ENCODE peak calls at places on chromosomes 3 and 15, in nine cellular contexts. One of them, this sample, is unnamed.

GRCh38 chr3:147153830-147154539 is 252.4 kb downstream of the ZIC4 start:
- DNase-seq in pancreas: no peak
- DNase-seq in breast epithelium: no peak
- DNase-seq in neural progenitor cell: no peak
- DNase-seq in foreskin fibroblast: no peak
- DNase-seq in mammary epithelial cell: no peak
- DNase-seq in mucosa of descending colon: no peak
- DNase-seq in cardiac fibroblast: no peak
- DNase-seq in ovary: no peak
- DNase-seq in this sample: no peak

GRCh38 chr15:77869021-77869895 is 208.3 kb downstream of the TBC1D2B start:
- DNase-seq in breast epithelium: no peak
- DNase-seq in mucosa of descending colon: no peak
- DNase-seq in foreskin fibroblast: no peak
- DNase-seq in ovary: no peak
- DNase-seq in mammary epithelial cell: peak
- DNase-seq in cardiac fibroblast: peak
- DNase-seq in pancreas: no peak
- DNase-seq in neural progenitor cell: no peak
- DNase-seq in this sample: peak

GRCh38 chr3:10883478-10884234 is 67.6 kb downstream of the SLC6A11 start:
- DNase-seq in cardiac fibroblast: peak
- DNase-seq in mucosa of descending colon: peak
- DNase-seq in ovary: no peak
- DNase-seq in neural progenitor cell: peak
- DNase-seq in pancreas: no peak
- DNase-seq in mammary epithelial cell: peak
- DNase-seq in breast epithelium: no peak
- DNase-seq in foreskin fibroblast: no peak
- DNase-seq in this sample: no peak

GRCh38 chr3:10470666-10471336 is 34.6 kb downstream of the ATP2B2 start:
- DNase-seq in mucosa of descending colon: no peak
- DNase-seq in pancreas: no peak
- DNase-seq in neural progenitor cell: peak
- DNase-seq in breast epithelium: no peak
- DNase-seq in ovary: no peak
- DNase-seq in mammary epithelial cell: no peak
- DNase-seq in foreskin fibroblast: no peak
- DNase-seq in cardiac fibroblast: no peak
- DNase-seq in this sample: no peak

GRCh38 chr3:176814252-176814651 is 383.0 kb downstream of the TBL1XR1 start:
- DNase-seq in mammary epithelial cell: peak
- DNase-seq in neural progenitor cell: peak
- DNase-seq in foreskin fibroblast: peak
- DNase-seq in cardiac fibroblast: peak
- DNase-seq in mucosa of descending colon: peak
- DNase-seq in breast epithelium: no peak
- DNase-seq in ovary: peak
- DNase-seq in pancreas: peak
- DNase-seq in this sample: peak

GRCh38 chr3:94225176-94225742 is 162.4 kb downstream of the NSUN3 start:
- DNase-seq in mucosa of descending colon: no peak
- DNase-seq in foreskin fibroblast: peak
- DNase-seq in pancreas: no peak
- DNase-seq in mammary epithelial cell: peak
- DNase-seq in cardiac fibroblast: peak
- DNase-seq in neural progenitor cell: no peak
- DNase-seq in breast epithelium: no peak
- DNase-seq in ovary: no peak
- DNase-seq in this sample: peak

GRCh38 chr3:126319701-126320295 is 37.4 kb downstream of the KLF15 start:
- DNase-seq in neural progenitor cell: no peak
- DNase-seq in foreskin fibroblast: no peak
- DNase-seq in ovary: no peak
- DNase-seq in breast epithelium: no peak
- DNase-seq in mucosa of descending colon: no peak
- DNase-seq in mammary epithelial cell: no peak
- DNase-seq in pancreas: no peak
- DNase-seq in cardiac fibroblast: no peak
- DNase-seq in this sample: no peak

GRCh38 chr15:70323111-70323851 is 225.6 kb upstream of the TLE3 start:
- DNase-seq in pancreas: no peak
- DNase-seq in mucosa of descending colon: peak
- DNase-seq in ovary: peak
- DNase-seq in cardiac fibroblast: no peak
- DNase-seq in neural progenitor cell: peak
- DNase-seq in breast epithelium: peak
- DNase-seq in foreskin fibroblast: no peak
- DNase-seq in mammary epithelial cell: no peak
- DNase-seq in this sample: no peak

GRCh38 chr15:75232826-75233503 is 25.2 kb upstream of the GOLGA6C start:
- DNase-seq in pancreas: peak
- DNase-seq in breast epithelium: no peak
- DNase-seq in mammary epithelial cell: no peak
- DNase-seq in mucosa of descending colon: no peak
- DNase-seq in neural progenitor cell: no peak
- DNase-seq in foreskin fibroblast: no peak
- DNase-seq in cardiac fibroblast: no peak
- DNase-seq in ovary: no peak
- DNase-seq in this sample: no peak

GRCh38 chr3:14772533-14773138 is 46.1 kb upstream of the FGD5 start:
- DNase-seq in mucosa of descending colon: no peak
- DNase-seq in breast epithelium: no peak
- DNase-seq in neural progenitor cell: no peak
- DNase-seq in foreskin fibroblast: no peak
- DNase-seq in mammary epithelial cell: no peak
- DNase-seq in cardiac fibroblast: no peak
- DNase-seq in pancreas: no peak
- DNase-seq in ovary: no peak
- DNase-seq in this sample: no peak

GRCh38 chr15:20356444-20357138 is 185.0 kb downstream of the GOLGA6L6 start:
- DNase-seq in foreskin fibroblast: no peak
- DNase-seq in mammary epithelial cell: no peak
- DNase-seq in cardiac fibroblast: peak
- DNase-seq in mucosa of descending colon: peak
- DNase-seq in pancreas: peak
- DNase-seq in neural progenitor cell: no peak
- DNase-seq in breast epithelium: peak
- DNase-seq in ovary: no peak
- DNase-seq in this sample: no peak

GRCh38 chr3:134086616-134087015 is 56.9 kb upstream of the SLCO2A1 start:
- DNase-seq in mammary epithelial cell: peak
- DNase-seq in cardiac fibroblast: no peak
- DNase-seq in mucosa of descending colon: no peak
- DNase-seq in foreskin fibroblast: no peak
- DNase-seq in breast epithelium: no peak
- DNase-seq in neural progenitor cell: no peak
- DNase-seq in pancreas: no peak
- DNase-seq in ovary: no peak
- DNase-seq in this sample: no peak

GRCh38 chr3:56962922-56963321 is 97.5 kb upstream of the SPATA12 start:
- DNase-seq in pancreas: no peak
- DNase-seq in ovary: no peak
- DNase-seq in foreskin fibroblast: no peak
- DNase-seq in neural progenitor cell: no peak
- DNase-seq in cardiac fibroblast: no peak
- DNase-seq in mammary epithelial cell: no peak
- DNase-seq in breast epithelium: no peak
- DNase-seq in mucosa of descending colon: no peak
- DNase-seq in this sample: no peak

GRCh38 chr3:56966509-56966908 is 94.0 kb upstream of the SPATA12 start:
- DNase-seq in ovary: no peak
- DNase-seq in mucosa of descending colon: no peak
- DNase-seq in foreskin fibroblast: no peak
- DNase-seq in pancreas: no peak
- DNase-seq in neural progenitor cell: no peak
- DNase-seq in cardiac fibroblast: no peak
- DNase-seq in mammary epithelial cell: no peak
- DNase-seq in breast epithelium: no peak
- DNase-seq in this sample: no peak

GRCh38 chr3:56969851-56970250 is 90.6 kb upstream of the SPATA12 start:
- DNase-seq in ovary: no peak
- DNase-seq in neural progenitor cell: no peak
- DNase-seq in pancreas: no peak
- DNase-seq in cardiac fibroblast: no peak
- DNase-seq in breast epithelium: no peak
- DNase-seq in mammary epithelial cell: no peak
- DNase-seq in mucosa of descending colon: no peak
- DNase-seq in foreskin fibroblast: no peak
- DNase-seq in this sample: peak

GRCh38 chr3:56962200-56962599 is 98.3 kb upstream of the SPATA12 start:
- DNase-seq in neural progenitor cell: no peak
- DNase-seq in foreskin fibroblast: no peak
- DNase-seq in mucosa of descending colon: no peak
- DNase-seq in cardiac fibroblast: no peak
- DNase-seq in mammary epithelial cell: no peak
- DNase-seq in ovary: no peak
- DNase-seq in pancreas: no peak
- DNase-seq in breast epithelium: no peak
- DNase-seq in this sample: no peak

DNA sequence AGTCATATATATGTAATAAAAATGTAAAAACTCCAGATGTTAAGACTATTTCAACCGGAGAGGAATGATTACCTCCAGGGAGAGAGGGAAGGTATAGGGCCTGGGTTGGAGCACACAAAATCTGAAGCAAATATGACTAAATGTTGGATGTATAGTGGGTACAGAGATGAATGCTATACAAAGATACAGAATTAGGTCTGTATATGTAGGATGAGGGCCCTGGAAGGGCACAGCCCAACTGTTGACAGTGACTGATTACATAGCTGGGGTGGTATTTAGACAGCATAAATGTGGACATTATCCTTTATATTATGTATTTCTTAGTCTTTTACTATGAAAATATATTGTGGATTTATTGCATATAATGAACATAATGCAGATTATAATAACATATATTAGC is 94.4 kb upstream of the SPATA12 start:
- DNase-seq in mammary epithelial cell: no peak
- DNase-seq in foreskin fibroblast: no peak
- DNase-seq in breast epithelium: no peak
- DNase-seq in neural progenitor cell: no peak
- DNase-seq in pancreas: no peak
- DNase-seq in cardiac fibroblast: no peak
- DNase-seq in mucosa of descending colon: no peak
- DNase-seq in ovary: no peak
- DNase-seq in this sample: no peak
- TF ChIP-seq CTCF in mammary epithelial cell: no peak
- TF ChIP-seq CTCF in foreskin fibroblast: no peak
- TF ChIP-seq CTCF in breast epithelium: no peak
- TF ChIP-seq CTCF in neural progenitor cell: no peak
- TF ChIP-seq CTCF in pancreas: no peak
- TF ChIP-seq CTCF in cardiac fibroblast: no peak
- TF ChIP-seq CTCF in mucosa of descending colon: no peak
- TF ChIP-seq CTCF in ovary: no peak
- TF ChIP-seq CTCF in this sample: no peak

GRCh38 chr3:140277886-140278285 is 342.9 kb downstream of the CLSTN2 start:
- DNase-seq in mammary epithelial cell: no peak
- DNase-seq in mucosa of descending colon: no peak
- DNase-seq in ovary: no peak
- DNase-seq in neural progenitor cell: peak
- DNase-seq in pancreas: no peak
- DNase-seq in foreskin fibroblast: no peak
- DNase-seq in breast epithelium: no peak
- DNase-seq in cardiac fibroblast: no peak
- DNase-seq in this sample: no peak
- TF ChIP-seq CTCF in mammary epithelial cell: no peak
- TF ChIP-seq CTCF in mucosa of descending colon: no peak
- TF ChIP-seq CTCF in ovary: no peak
- TF ChIP-seq CTCF in neural progenitor cell: no peak
- TF ChIP-seq CTCF in pancreas: no peak
- TF ChIP-seq CTCF in foreskin fibroblast: no peak
- TF ChIP-seq CTCF in breast epithelium: no peak
- TF ChIP-seq CTCF in cardiac fibroblast: no peak
- TF ChIP-seq CTCF in this sample: no peak

GRCh38 chr15:55318588-55319494 is at the start of the genes PIGB and PIGBOS1:
- DNase-seq in foreskin fibroblast: peak
- DNase-seq in ovary: peak
- DNase-seq in pancreas: peak
- DNase-seq in cardiac fibroblast: peak
- DNase-seq in mucosa of descending colon: peak
- DNase-seq in neural progenitor cell: peak
- DNase-seq in breast epithelium: peak
- DNase-seq in mammary epithelial cell: peak
- DNase-seq in this sample: peak
- TF ChIP-seq CTCF in foreskin fibroblast: peak
- TF ChIP-seq CTCF in ovary: no peak
- TF ChIP-seq CTCF in pancreas: no peak
- TF ChIP-seq CTCF in cardiac fibroblast: no peak
- TF ChIP-seq CTCF in mucosa of descending colon: no peak
- TF ChIP-seq CTCF in neural progenitor cell: peak
- TF ChIP-seq CTCF in breast epithelium: peak
- TF ChIP-seq CTCF in mammary epithelial cell: no peak
- TF ChIP-seq CTCF in this sample: no peak

GRCh38 chr3:58134468-58134867 is 76.3 kb downstream of the DNASE1L3 start:
- DNase-seq in mucosa of descending colon: no peak
- DNase-seq in pancreas: no peak
- DNase-seq in foreskin fibroblast: no peak
- DNase-seq in ovary: no peak
- DNase-seq in mammary epithelial cell: no peak
- DNase-seq in cardiac fibroblast: no peak
- DNase-seq in neural progenitor cell: no peak
- DNase-seq in breast epithelium: no peak
- DNase-seq in this sample: no peak

GRCh38 chr3:58130591-58130990 is 80.2 kb downstream of the DNASE1L3 start:
- DNase-seq in ovary: no peak
- DNase-seq in mammary epithelial cell: no peak
- DNase-seq in mucosa of descending colon: no peak
- DNase-seq in breast epithelium: no peak
- DNase-seq in pancreas: no peak
- DNase-seq in neural progenitor cell: no peak
- DNase-seq in foreskin fibroblast: no peak
- DNase-seq in cardiac fibroblast: no peak
- DNase-seq in this sample: no peak

GRCh38 chr3:58129041-58129440 is 81.7 kb downstream of the DNASE1L3 start:
- DNase-seq in ovary: no peak
- DNase-seq in cardiac fibroblast: no peak
- DNase-seq in breast epithelium: no peak
- DNase-seq in mammary epithelial cell: no peak
- DNase-seq in pancreas: no peak
- DNase-seq in foreskin fibroblast: no peak
- DNase-seq in mucosa of descending colon: no peak
- DNase-seq in neural progenitor cell: no peak
- DNase-seq in this sample: no peak

GRCh38 chr3:58132850-58133249 is 77.9 kb downstream of the DNASE1L3 start:
- DNase-seq in pancreas: no peak
- DNase-seq in ovary: no peak
- DNase-seq in mammary epithelial cell: no peak
- DNase-seq in foreskin fibroblast: no peak
- DNase-seq in mucosa of descending colon: no peak
- DNase-seq in breast epithelium: no peak
- DNase-seq in cardiac fibroblast: no peak
- DNase-seq in neural progenitor cell: no peak
- DNase-seq in this sample: no peak

DNA sequence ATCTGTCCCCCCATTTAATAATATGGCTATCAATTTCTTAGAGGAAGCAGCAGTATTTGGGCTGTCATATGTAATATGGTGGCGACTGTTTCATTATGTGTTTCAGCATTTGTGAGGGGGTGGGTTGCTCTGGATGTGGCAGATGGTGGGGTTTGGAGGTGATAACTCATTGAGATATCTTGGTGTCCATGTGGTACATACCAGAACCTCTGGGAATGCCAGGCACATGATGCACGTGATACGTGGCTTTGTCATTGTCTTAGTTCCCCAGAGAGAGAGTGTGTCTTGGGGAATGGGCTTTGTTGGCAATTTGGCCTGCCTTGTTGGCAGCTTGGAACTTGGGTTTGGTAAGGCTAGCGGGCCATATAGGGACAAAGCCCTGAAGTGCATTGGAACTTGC is 79.7 kb downstream of the DNASE1L3 start:
- DNase-seq in neural progenitor cell: no peak
- DNase-seq in cardiac fibroblast: no peak
- DNase-seq in breast epithelium: no peak
- DNase-seq in foreskin fibroblast: no peak
- DNase-seq in mucosa of descending colon: no peak
- DNase-seq in pancreas: no peak
- DNase-seq in ovary: no peak
- DNase-seq in mammary epithelial cell: no peak
- DNase-seq in this sample: no peak
- TF ChIP-seq CTCF in neural progenitor cell: no peak
- TF ChIP-seq CTCF in cardiac fibroblast: no peak
- TF ChIP-seq CTCF in breast epithelium: no peak
- TF ChIP-seq CTCF in foreskin fibroblast: no peak
- TF ChIP-seq CTCF in mucosa of descending colon: no peak
- TF ChIP-seq CTCF in pancreas: no peak
- TF ChIP-seq CTCF in ovary: no peak
- TF ChIP-seq CTCF in mammary epithelial cell: no peak
- TF ChIP-seq CTCF in this sample: no peak

This sample was measured in HFFc6.